ENCODE peak calls at places on chromosomes 4 and X, in eight cellular contexts. V is GM23248, C is A549, G is mucosa of descending colon, N is cardiac fibroblast, R is PC-3, S is fibroblast of pulmonary artery, H is cardiac muscle cell. L is an unnamed sample.

GRCh38 chr4:8546766-8547107 is 33.5 kb upstream of the GPR78 start:
- DNase-seq in V (no peak), C (no peak), G (no peak), N (no peak), R (no peak), S (no peak), H (no peak), L (no peak)

GRCh38 chrX:110004970-110005369 is 2.1 kb downstream of the TMEM164 start:
- DNase-seq in V (no peak), C (no peak), G (no peak), N (no peak), R (no peak), S (no peak), H (no peak), L (no peak)

GRCh38 chrX:43882294-43882681 is at the start of gene MAOB:
- DNase-seq in V (peak), C (no peak), G (peak), N (no peak), R (no peak), S (no peak), H (peak), L (no peak)

GRCh38 chrX:150897371-150898319 is 823 bp downstream of the CD99L2 start:
- DNase-seq in V (peak), C (peak), G (peak), N (peak), R (peak), S (peak), H (no peak), L (no peak)

GRCh38 chrX:69152398-69152797 is 12.9 kb downstream of the PJA1 start:
- DNase-seq in V (peak), C (peak), G (peak), N (no peak), R (peak), S (no peak), H (no peak), L (no peak)

GRCh38 chr4:48799157-48799556 is 19.1 kb upstream of the FRYL start:
- DNase-seq in V (no peak), C (no peak), G (no peak), N (peak), R (peak), S (peak), H (no peak), L (no peak)

GRCh38 chr4:1233641-1234277 is 15.2 kb downstream of the CTBP1 start:
- DNase-seq in V (peak), C (no peak), G (peak), N (no peak), R (no peak), S (peak), H (no peak), L (no peak)

GRCh38 chr4:4867745-4868505 is 8.5 kb downstream of the MSX1 start:
- DNase-seq in V (no peak), C (no peak), G (no peak), N (no peak), R (no peak), S (no peak), H (no peak), L (no peak)

GRCh38 chr4:43234626-43235025 is 342.1 kb downstream of the GRXCR1 start:
- DNase-seq in V (peak), C (no peak), G (no peak), N (peak), R (no peak), S (peak), H (no peak), L (no peak)

GRCh38 chr4:82584921-82585320 is 23.1 kb upstream of the TMEM150C start:
- DNase-seq in V (no peak), C (no peak), G (no peak), N (no peak), R (no peak), S (no peak), H (no peak), L (no peak)

GRCh38 chrX:87299563-87300160 is 217.9 kb upstream of the KLHL4 start:
- DNase-seq in V (peak), C (peak), G (no peak), N (peak), R (peak), S (peak), H (peak), L (no peak)

GRCh38 chr4:57734104-57734503 is 623.9 kb upstream of the IGFBP7 start:
- DNase-seq in V (no peak), C (no peak), G (no peak), N (no peak), R (no peak), S (no peak), H (no peak), L (no peak)

GRCh38 chr4:76980280-76980679 is 30.7 kb downstream of the SEPTIN11 start:
- DNase-seq in V (no peak), C (no peak), G (no peak), N (no peak), R (no peak), S (no peak), H (no peak), L (no peak)

GRCh38 chr4:76979236-76979635 is 29.7 kb downstream of the SEPTIN11 start:
- DNase-seq in V (no peak), C (no peak), G (no peak), N (no peak), R (peak), S (no peak), H (no peak), L (no peak)

GRCh38 chr4:76974150-76974549 is 24.6 kb downstream of the SEPTIN11 start:
- DNase-seq in V (no peak), C (no peak), G (no peak), N (peak), R (no peak), S (no peak), H (no peak), L (no peak)

GRCh38 chr4:76977113-76977512 is 27.6 kb downstream of the SEPTIN11 start:
- DNase-seq in V (no peak), C (no peak), G (no peak), N (no peak), R (no peak), S (no peak), H (no peak), L (no peak)

DNA sequence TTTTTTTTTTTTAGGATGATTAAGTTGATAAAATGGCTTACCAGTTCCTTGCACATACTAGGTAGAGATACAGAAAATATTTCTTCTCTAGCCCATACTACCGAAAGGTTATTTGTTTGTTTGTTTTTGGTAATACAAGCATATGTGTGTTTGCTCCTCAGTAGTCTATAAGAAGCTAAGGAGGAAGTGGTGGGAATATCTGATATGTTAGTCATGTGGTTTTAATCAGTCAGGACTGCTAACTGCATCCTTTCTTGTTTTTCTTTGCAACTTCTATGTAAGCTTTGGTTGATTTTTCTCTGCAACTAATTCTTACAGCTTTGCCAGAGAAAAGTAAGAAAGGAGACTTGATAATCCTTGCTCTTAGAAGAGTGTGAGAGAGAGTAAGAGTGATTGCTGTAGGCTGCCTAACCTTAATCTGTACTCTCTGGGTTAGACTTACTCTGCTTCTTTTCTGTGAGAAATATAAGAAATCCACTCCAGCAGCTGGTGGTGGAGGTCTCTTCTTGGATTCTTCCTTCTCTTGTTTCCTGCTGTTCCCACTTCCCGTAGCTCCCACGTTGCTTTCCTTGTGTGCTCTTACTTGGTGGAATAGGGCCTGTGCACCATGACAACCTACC is 28.3 kb downstream of the SEPTIN11 start:
- DNase-seq in V (peak), C (no peak), G (no peak), N (peak), R (peak), S (peak), H (no peak), L (peak)
- H3K4me3 ChIP-seq in V (peak), C (no peak), G (no peak), N (no peak), R (no peak), S (no peak), H (no peak), L (no peak)

GRCh38 chrX:56728321-56728720 is 722 bp upstream of the NBDY start:
- DNase-seq in V (peak), C (peak), G (no peak), N (peak), R (peak), S (peak), H (peak), L (no peak)
- H3K4me3 ChIP-seq in V (peak), C (peak), G (no peak), N (peak), R (peak), S (peak), H (peak), L (peak)

DNA sequence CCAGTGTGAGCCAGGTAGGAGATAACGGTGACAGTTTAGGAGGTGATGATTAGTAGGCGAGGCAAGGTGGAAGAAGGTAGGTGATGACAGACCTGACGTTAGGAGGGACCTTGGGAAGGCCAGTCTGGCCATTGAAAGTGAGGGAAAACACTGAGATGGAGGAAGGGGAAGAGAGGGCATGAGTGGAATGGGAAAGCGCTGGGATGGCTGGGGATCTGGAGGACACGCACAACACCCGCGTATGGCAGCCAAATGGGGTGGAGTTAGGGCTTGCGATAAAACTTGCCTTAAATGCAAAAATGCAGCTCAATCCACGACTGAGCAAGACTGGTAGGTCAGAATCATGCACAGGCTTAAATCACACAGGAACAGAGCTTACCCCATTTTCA is 598 bp upstream of the CDKL2 start:
- DNase-seq in V (no peak), C (no peak), G (no peak), N (no peak), R (no peak), S (no peak), H (no peak), L (no peak)
- H3K4me3 ChIP-seq in V (peak), C (peak), G (no peak), N (peak), R (peak), S (peak), H (peak), L (peak)

DNA sequence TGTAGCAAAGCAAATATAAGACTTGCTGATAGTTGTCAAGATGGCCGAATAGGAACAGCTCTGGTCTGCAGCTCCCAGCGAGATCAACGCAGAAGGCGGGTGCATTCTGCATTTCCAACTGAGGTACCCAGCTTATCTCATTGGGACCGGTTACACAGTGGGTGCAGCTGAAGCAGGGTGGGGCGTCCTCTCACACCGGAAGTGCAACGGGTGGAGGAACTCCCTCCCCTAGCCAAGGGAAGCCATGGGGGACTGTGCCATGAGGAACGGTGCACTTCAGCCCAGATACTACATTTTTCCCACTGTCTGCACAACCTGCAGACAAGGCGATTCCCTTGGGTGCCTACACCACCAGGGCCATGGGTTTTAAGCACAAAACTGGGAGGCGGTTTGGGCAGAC is 382.3 kb upstream of the EMCN start:
- DNase-seq in V (no peak), C (no peak), G (no peak), N (no peak), R (no peak), S (no peak), H (no peak), L (no peak)
- H3K4me3 ChIP-seq in V (no peak), C (no peak), G (no peak), N (no peak), R (no peak), S (no peak), H (no peak), L (no peak)

L was measured in brain microvascular endothelial cell.